ENCODE peak calls at places on chromosomes 6 and 20, in four cellular contexts. K, G, D and E are unnamed samples.

GRCh38 chr6:4017847-4018193 is 61.1 kb downstream of the FAM217A start:
- DNase-seq in G (no peak), K (no peak), D (peak; percentile 51), E (peak; percentile 82)

GRCh38 chr20:56683077-56683865 is 54.2 kb downstream of the TFAP2C start:
- DNase-seq in G (no peak), D (no peak), K (no peak), E (no peak)

GRCh38 chr20:44914924-44915323 is 5.1 kb downstream of the PABPC1L start:
- DNase-seq in G (no peak), K (no peak), D (no peak), E (no peak)

GRCh38 chr6:47335456-47335855 is 25.8 kb upstream of the TNFRSF21 start:
- DNase-seq in G (no peak), K (no peak), D (no peak), E (no peak)

GRCh38 chr6:130632288-130632687 is 194.9 kb upstream of the SMLR1 start:
- DNase-seq in G (no peak), D (peak; percentile 7), K (no peak), E (no peak)

GRCh38 chr20:48804300-48804980 is 23.4 kb downstream of the PREX1 start:
- DNase-seq in K (no peak), D (no peak), G (no peak), E (no peak)

GRCh38 chr6:131368077-131368911 is 204.7 kb upstream of the ARG1 start:
- DNase-seq in K (no peak), G (no peak), D (no peak), E (no peak)

GRCh38 chr6:128111096-128111495 is 210.2 kb upstream of the THEMIS start:
- DNase-seq in G (no peak), K (no peak), D (no peak), E (no peak)

GRCh38 chr6:104711371-104711770 is 148.3 kb downstream of the HACE1 start:
- DNase-seq in D (peak; percentile 80), K (peak; percentile 25), G (no peak), E (peak; percentile 35)

GRCh38 chr6:7461416-7461815 is 71.8 kb downstream of the RIOK1 start:
- DNase-seq in K (no peak), G (no peak), D (no peak), E (no peak)

GRCh38 chr6:84766118-84766683 is 1.8 kb upstream of the TBX18 start:
- DNase-seq in G (no peak), K (no peak), D (no peak), E (no peak)

GRCh38 chr6:3032986-3033385 is 33.3 kb downstream of the NQO2 start:
- DNase-seq in K (no peak), G (no peak), D (no peak), E (no peak)

DNA sequence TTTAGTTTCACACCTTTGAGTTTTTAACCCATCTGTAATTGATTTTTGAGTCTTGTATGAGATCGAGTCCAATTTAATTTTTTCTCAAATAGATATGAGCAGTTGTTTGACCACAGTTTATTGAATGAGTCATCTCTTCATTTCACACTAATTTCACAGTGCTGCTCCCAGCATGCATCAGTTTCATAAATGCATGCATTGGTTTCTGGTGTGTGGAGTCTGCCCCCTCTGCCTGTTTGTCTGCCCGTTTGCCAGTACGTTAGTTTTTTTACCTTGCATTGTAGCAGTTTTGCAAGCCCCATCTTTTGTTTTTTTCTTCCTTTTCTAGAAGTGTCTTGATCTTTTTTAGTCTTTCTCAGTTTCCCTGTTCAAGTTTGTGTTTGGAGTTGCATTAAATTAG is 11.9 kb downstream of the SLX4IP start:
- DNase-seq in D (peak; percentile 32), K (peak; percentile 91), G (peak; percentile 25), E (peak; percentile 66)
- TF ChIP-seq POLR2A in D (no peak), K (no peak), G (no peak), E (no peak)

GRCh38 chr20:32362924-32363364 is 4.8 kb downstream of the ASXL1 start:
- DNase-seq in D (peak; percentile 54), G (no peak), K (no peak), E (no peak)

GRCh38 chr20:32364554-32365208 is 6.5 kb downstream of the ASXL1 start:
- DNase-seq in G (no peak), K (no peak), D (no peak), E (no peak)

GRCh38 chr20:32366380-32366779 is 8.2 kb downstream of the ASXL1 start:
- DNase-seq in G (no peak), K (no peak), D (no peak), E (no peak)

GRCh38 chr20:32365560-32365959 is 7.4 kb downstream of the ASXL1 start:
- DNase-seq in K (no peak), G (no peak), D (no peak), E (no peak)

DNA sequence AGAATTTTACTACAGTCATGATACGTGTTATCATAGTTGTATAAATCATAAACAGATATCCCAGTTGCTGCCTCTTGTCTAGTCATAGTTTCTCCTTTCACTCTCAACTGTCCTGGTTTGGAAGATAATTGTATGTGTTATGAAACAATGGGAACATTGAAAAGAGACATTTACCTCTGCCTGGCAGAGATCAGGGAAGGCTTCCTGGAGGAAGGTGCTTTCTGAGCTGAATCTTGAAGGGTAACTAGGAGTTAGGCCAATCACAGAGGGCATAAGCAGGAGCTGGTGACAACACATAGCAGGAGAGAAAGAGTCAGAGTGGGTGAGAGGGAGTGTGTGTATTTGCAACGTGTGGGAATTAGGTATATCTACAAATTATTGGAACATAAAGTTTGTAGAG is 5.4 kb downstream of the ASXL1 start:
- DNase-seq in D (no peak), G (no peak), K (no peak), E (no peak)
- H3K4me1 ChIP-seq in D (peaks cover 88% of the 10 kb centered on the region), G (peaks cover 17% of the 10 kb centered on the region), K (peaks cover 62% of the 10 kb centered on the region), E (peaks cover 14% of the 10 kb centered on the region)

DNA sequence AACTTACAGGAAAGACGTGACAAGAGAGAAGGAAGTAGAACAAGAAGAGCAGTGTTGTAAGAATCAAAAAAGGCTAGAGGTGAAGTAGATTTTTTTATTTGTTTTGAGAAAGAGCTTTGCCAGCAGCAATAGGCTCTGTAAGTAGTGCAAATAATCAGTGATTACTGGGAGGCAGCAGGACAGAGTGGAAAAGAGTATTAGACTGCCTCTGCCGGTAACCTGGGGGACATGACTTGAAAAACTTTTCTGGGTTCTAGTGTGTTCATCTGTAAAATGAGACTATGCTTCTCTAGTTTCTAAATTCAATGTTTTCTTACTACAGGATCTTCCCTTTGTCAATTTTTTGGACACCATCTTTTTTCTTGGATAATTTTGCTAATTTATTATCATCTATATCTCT is 5.8 kb upstream of the IRAK1BP1 start:
- DNase-seq in G (peak; percentile 11), K (no peak), D (peak; percentile 41), E (no peak)
- TF ChIP-seq JUN in G (no peak), K (no peak), D (no peak), E (no peak)

GRCh38 chr6:18477301-18477941 is 90.3 kb downstream of the RNF144B start:
- DNase-seq in G (no peak), K (no peak), D (no peak), E (peak; percentile 79)
- TF ChIP-seq POLR2A in G (no peak), K (no peak), D (no peak), E (no peak)

GRCh38 chr20:60935971-60936370 is 316.1 kb upstream of the CDH4 start:
- DNase-seq in D (no peak), G (no peak), K (no peak), E (no peak)
- H3K4me1 ChIP-seq in D (no peaks in the 10 kb centered on the region), G (no peaks in the 10 kb centered on the region), K (no peaks in the 10 kb centered on the region), E (no peaks in the 10 kb centered on the region)

GRCh38 chr20:64104667-64105451 is 2.5 kb downstream of the NPBWR2 start:
- DNase-seq in K (no peak), D (no peak), G (no peak), E (no peak)
- TF ChIP-seq JUN in K (no peak), D (no peak), G (no peak), E (no peak)